ENCODE peak calls at places on chromosomes 12 and 14, in seven cellular contexts. R is gastrocnemius medialis; Y is ovary; I is lower lobe of right lung; H is CD8-positive, alpha-beta T cell; K is K562; P is H1. X is an unnamed sample. For H3K4me1, the result is how much of the 10 kb centered on the place peaks cover.

GRCh38 chr14:67766035-67766680 is 50.2 kb downstream of the ZFYVE26 start:
- DNase-seq in R (no peak), Y (no peak), I (peak), H (no peak), K (no peak), P (no peak), X (no peak)

GRCh38 chr14:92486881-92487280 is 26.7 kb upstream of the RIN3 start:
- DNase-seq in R (no peak), Y (no peak), I (no peak), H (no peak), K (no peak), P (peak), X (no peak)

GRCh38 chr14:54216827-54217226 is 180.0 kb upstream of the CDKN3 start:
- DNase-seq in R (no peak), Y (no peak), I (no peak), H (no peak), K (no peak), P (no peak), X (no peak)

GRCh38 chr14:50666772-50667490 is 1.2 kb downstream of the SAV1 start:
- DNase-seq in R (peak), Y (peak), I (no peak), H (peak), K (no peak), P (no peak), X (peak)

GRCh38 chr14:100104523-100105300 is 39.5 kb downstream of the EVL start:
- DNase-seq in R (no peak), Y (peak), I (no peak), H (no peak), K (no peak), P (no peak), X (no peak)

GRCh38 chr14:74429221-74429691 is 3.2 kb upstream of the SYNDIG1L start:
- DNase-seq in R (no peak), Y (no peak), I (no peak), H (no peak), K (no peak), P (peak), X (no peak)

GRCh38 chr12:76855266-76855665 is 23.6 kb downstream of the CSRP2 start:
- DNase-seq in R (no peak), Y (no peak), I (no peak), H (no peak), K (no peak), P (no peak), X (no peak)

GRCh38 chr12:131755305-131756113 is 44.6 kb downstream of the SFSWAP start:
- DNase-seq in R (no peak), Y (no peak), I (no peak), H (no peak), K (peak), P (no peak), X (no peak)

GRCh38 chr12:779745-780734 is 27.7 kb downstream of the WNK1 start:
- DNase-seq in R (no peak), Y (no peak), I (no peak), H (no peak), K (no peak), P (no peak), X (no peak)

GRCh38 chr14:105767315-105767714 is 240.9 kb downstream of the TMEM121 start:
- DNase-seq in R (no peak), Y (no peak), I (no peak), H (no peak), K (no peak), P (no peak), X (no peak)

GRCh38 chr12:82708507-82708906 is 21.8 kb downstream of the TMTC2 start:
- DNase-seq in R (no peak), Y (peak), I (no peak), H (no peak), K (no peak), P (peak), X (peak)

GRCh38 chr12:68675098-68675842 is 11.5 kb upstream of the NUP107 start:
- DNase-seq in R (no peak), Y (no peak), I (peak), H (peak), K (peak), P (no peak), X (peak)

GRCh38 chr12:52739963-52740362 is 36.6 kb upstream of the KRT77 start:
- DNase-seq in R (no peak), Y (no peak), I (no peak), H (no peak), K (no peak), P (no peak), X (no peak)

GRCh38 chr14:21940887-21941855 is 267.6 kb upstream of the OR4E1 start:
- DNase-seq in R (no peak), Y (no peak), I (no peak), H (no peak), K (peak), P (no peak), X (peak)

GRCh38 chr14:54474232-54474793 is 14.5 kb downstream of the GMFB start:
- DNase-seq in R (no peak), Y (no peak), I (no peak), H (no peak), K (no peak), P (no peak), X (no peak)

GRCh38 chr14:74500417-74501134 is 7.0 kb downstream of the ISCA2 start:
- DNase-seq in R (no peak), Y (peak), I (no peak), H (no peak), K (no peak), P (no peak), X (no peak)

GRCh38 chr14:79549515-79549914 is 661.8 kb downstream of the DIO2 start:
- DNase-seq in R (no peak), Y (no peak), I (no peak), H (no peak), K (no peak), P (no peak), X (no peak)

GRCh38 chr12:13052414-13052813 is 8.2 kb downstream of the FAM234B start:
- DNase-seq in R (no peak), Y (no peak), I (no peak), H (no peak), K (no peak), P (no peak), X (no peak)

GRCh38 chr12:109612975-109613502 is 39.4 kb downstream of the MVK start:
- DNase-seq in R (no peak), Y (no peak), I (no peak), H (no peak), K (peak), P (no peak), X (no peak)

GRCh38 chr14:68692216-68692615 is 100.7 kb downstream of the ZFP36L1 start:
- DNase-seq in R (no peak), Y (no peak), I (no peak), H (no peak), K (no peak), P (no peak), X (no peak)

GRCh38 chr12:95998611-95999300 is 2.6 kb upstream of the HAL start:
- DNase-seq in R (no peak), Y (no peak), I (no peak), H (peak), K (peak), P (no peak), X (peak)

GRCh38 chr14:64478634-64479250 is 13.4 kb downstream of the AKAP5 start:
- DNase-seq in R (no peak), Y (no peak), I (no peak), H (no peak), K (no peak), P (no peak), X (no peak)

GRCh38 chr14:36663404-36664321 is 2.0 kb downstream of the PAX9 start:
- DNase-seq in R (no peak), Y (no peak), I (no peak), H (no peak), K (no peak), P (peak), X (no peak)

GRCh38 chr12:27973487-27973890 is 956 bp upstream of the PTHLH start:
- DNase-seq in R (no peak), Y (no peak), I (no peak), H (no peak), K (no peak), P (no peak), X (no peak)

GRCh38 chr14:36661506-36662257 is at the start of gene PAX9:
- DNase-seq in R (peak), Y (peak), I (peak), H (no peak), K (peak), P (peak), X (peak)

GRCh38 chr12:105955976-105956375 is 182.8 kb downstream of the NUAK1 start:
- DNase-seq in R (no peak), Y (no peak), I (no peak), H (no peak), K (no peak), P (no peak), X (no peak)

GRCh38 chr12:109277899-109278762 is 31.0 kb downstream of the FOXN4 start:
- DNase-seq in R (no peak), Y (peak), I (no peak), H (no peak), K (no peak), P (no peak), X (no peak)

GRCh38 chr14:74620497-74620921 is 8.5 kb upstream of the LTBP2 start:
- DNase-seq in R (no peak), Y (no peak), I (no peak), H (no peak), K (peak), P (no peak), X (no peak)

GRCh38 chr12:123233505-123234299 is 466 bp downstream of the MTRFR start:
- DNase-seq in R (no peak), Y (peak), I (no peak), H (no peak), K (peak), P (peak), X (no peak)

GRCh38 chr12:104805186-104805585 is 152.9 kb downstream of the SLC41A2 start:
- DNase-seq in R (no peak), Y (no peak), I (no peak), H (no peak), K (no peak), P (no peak), X (no peak)

GRCh38 chr12:53232641-53233538 is 881 bp upstream of the RARG start:
- DNase-seq in R (no peak), Y (peak), I (peak), H (no peak), K (peak), P (no peak), X (peak)

GRCh38 chr14:105487986-105488777 is 1.5 kb downstream of the CRIP1 start:
- DNase-seq in R (no peak), Y (peak), I (no peak), H (no peak), K (no peak), P (no peak), X (no peak)

GRCh38 chr14:104589338-104590195 is 10.0 kb downstream of the C14orf180 start:
- DNase-seq in R (no peak), Y (no peak), I (no peak), H (no peak), K (no peak), P (no peak), X (no peak)

GRCh38 chr14:56187736-56188135 is 69.5 kb downstream of the PELI2 start:
- DNase-seq in R (no peak), Y (no peak), I (no peak), H (no peak), K (no peak), P (no peak), X (no peak)
- H3K4me1 ChIP-seq in R (under half), Y (under half), I (under half), H (under half), K (under half), P (under half), X (under half)

GRCh38 chr12:6229224-6229748 is 29.1 kb downstream of the CD9 start:
- DNase-seq in R (no peak), Y (no peak), I (peak), H (no peak), K (no peak), P (no peak), X (peak)

GRCh38 chr12:6231359-6232268 is 31.4 kb downstream of the CD9 start:
- DNase-seq in R (no peak), Y (no peak), I (no peak), H (no peak), K (no peak), P (no peak), X (peak)

GRCh38 chr12:6229823-6230222 is 29.6 kb downstream of the CD9 start:
- DNase-seq in R (peak), Y (peak), I (peak), H (no peak), K (no peak), P (no peak), X (peak)

GRCh38 chr12:6228535-6229223 is 28.5 kb downstream of the CD9 start:
- DNase-seq in R (peak), Y (peak), I (no peak), H (no peak), K (no peak), P (no peak), X (no peak)

GRCh38 chr12:6230321-6231110 is 30.3 kb downstream of the CD9 start:
- DNase-seq in R (peak), Y (no peak), I (peak), H (peak), K (no peak), P (no peak), X (peak)
- H3K4me3 ChIP-seq in R (no peak), Y (no peak), I (no peak), H (no peak), K (no peak), P (no peak), X (no peak)

GRCh38 chr14:89255012-89255411 is 162.0 kb downstream of the FOXN3 start:
- DNase-seq in R (no peak), Y (no peak), I (no peak), H (no peak), K (no peak), P (no peak), X (no peak)

GRCh38 chr14:89255852-89256251 is 161.2 kb downstream of the FOXN3 start:
- DNase-seq in R (peak), Y (no peak), I (no peak), H (no peak), K (no peak), P (no peak), X (no peak)

GRCh38 chr14:89254201-89254919 is 162.7 kb downstream of the FOXN3 start:
- DNase-seq in R (no peak), Y (no peak), I (no peak), H (no peak), K (no peak), P (no peak), X (no peak)

GRCh38 chr14:89251066-89251465 is 166.0 kb downstream of the FOXN3 start:
- DNase-seq in R (no peak), Y (no peak), I (no peak), H (no peak), K (no peak), P (no peak), X (no peak)

DNA sequence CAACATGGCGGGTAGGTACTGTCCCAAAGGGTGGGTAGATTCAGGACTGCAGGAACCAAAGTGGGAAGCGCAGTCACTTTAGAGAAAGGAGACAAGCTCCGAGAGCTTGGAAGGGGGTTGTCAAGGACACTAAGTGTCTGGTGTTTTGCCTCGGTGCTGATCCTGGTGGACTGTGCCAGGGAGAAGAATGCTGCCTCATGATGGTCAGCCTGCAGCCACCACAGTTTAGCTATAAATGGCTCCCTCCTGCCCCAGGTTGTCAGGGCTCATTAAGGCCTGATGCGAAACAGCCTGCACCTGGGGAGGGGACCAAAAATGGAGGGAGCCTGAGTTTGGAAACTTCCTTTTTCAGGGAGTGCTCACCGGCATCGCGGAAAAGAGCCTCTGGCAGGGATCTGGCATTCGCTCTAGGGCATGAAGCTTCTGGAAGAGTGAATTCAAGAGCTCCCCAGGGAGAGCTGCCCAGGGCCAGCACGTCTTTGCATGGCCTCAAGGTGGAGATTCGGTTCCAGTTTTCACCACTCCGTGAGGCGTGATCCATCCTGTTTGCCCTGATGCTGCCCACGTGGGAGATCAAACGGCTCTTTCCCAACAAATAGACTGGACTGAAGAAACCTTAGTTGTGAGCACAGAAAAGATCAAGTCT is 164.0 kb downstream of the FOXN3 start:
- DNase-seq in R (no peak), Y (no peak), I (no peak), H (no peak), K (no peak), P (no peak), X (no peak)
- TF ChIP-seq CTCF in R (no peak), Y (no peak), I (no peak), H (no peak), K (no peak), P (peak), X (peak)

DNA sequence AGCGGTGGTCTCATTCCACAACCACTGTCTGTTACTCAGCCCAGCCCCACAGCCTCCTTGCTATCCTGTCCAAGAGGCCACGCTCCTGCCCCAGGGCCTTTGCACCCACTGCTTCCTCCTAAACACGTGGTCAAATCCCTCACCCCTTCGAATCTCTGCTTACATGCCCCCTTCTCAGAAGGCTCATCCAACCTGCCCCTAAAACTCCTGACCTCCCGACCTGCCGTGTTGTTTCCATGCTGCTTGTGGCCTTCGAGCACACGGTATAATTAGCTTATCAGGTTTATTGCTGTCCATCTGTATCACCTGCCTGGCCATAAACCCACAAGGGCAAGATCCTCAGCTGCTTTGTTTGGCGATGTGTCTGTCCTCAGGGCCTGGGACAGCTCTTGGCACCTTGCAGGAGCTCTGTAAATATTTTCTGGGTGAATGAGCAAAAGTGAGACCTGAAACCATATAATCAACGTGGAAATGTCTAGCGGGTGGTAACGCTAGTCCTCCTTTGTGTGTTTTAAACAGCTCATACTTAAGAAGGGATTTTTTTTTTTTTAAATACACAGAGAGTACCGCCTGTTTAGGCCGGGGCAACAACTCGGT is 36.0 kb downstream of the SCARB1 start:
- DNase-seq in R (no peak), Y (no peak), I (no peak), H (no peak), K (no peak), P (no peak), X (no peak)
- H3K4me1 ChIP-seq in R (under half), Y (under half), I (under half), H (under half), K (under half), P (under half), X (under half)

GRCh38 chr12:51449569-51450246 is 25.1 kb downstream of the SLC4A8 start:
- DNase-seq in R (no peak), Y (no peak), I (no peak), H (no peak), K (no peak), P (no peak), X (no peak)
- H3K4me3 ChIP-seq in R (no peak), Y (no peak), I (no peak), H (no peak), K (no peak), P (no peak), X (no peak)

GRCh38 chr12:57766464-57767311 is at the start of gene CYP27B1:
- DNase-seq in R (no peak), Y (peak), I (peak), H (no peak), K (peak), P (peak), X (no peak)

GRCh38 chr12:57763881-57764661 is 2.8 kb downstream of the CYP27B1 start:
- DNase-seq in R (no peak), Y (no peak), I (no peak), H (no peak), K (no peak), P (no peak), X (no peak)

GRCh38 chr12:57765698-57766463 is 997 bp downstream of the CYP27B1 start:
- DNase-seq in R (no peak), Y (no peak), I (no peak), H (no peak), K (no peak), P (no peak), X (peak)

GRCh38 chr12:57764662-57765002 is 2.2 kb downstream of the CYP27B1 start:
- DNase-seq in R (no peak), Y (no peak), I (no peak), H (no peak), K (no peak), P (peak), X (peak)

DNA sequence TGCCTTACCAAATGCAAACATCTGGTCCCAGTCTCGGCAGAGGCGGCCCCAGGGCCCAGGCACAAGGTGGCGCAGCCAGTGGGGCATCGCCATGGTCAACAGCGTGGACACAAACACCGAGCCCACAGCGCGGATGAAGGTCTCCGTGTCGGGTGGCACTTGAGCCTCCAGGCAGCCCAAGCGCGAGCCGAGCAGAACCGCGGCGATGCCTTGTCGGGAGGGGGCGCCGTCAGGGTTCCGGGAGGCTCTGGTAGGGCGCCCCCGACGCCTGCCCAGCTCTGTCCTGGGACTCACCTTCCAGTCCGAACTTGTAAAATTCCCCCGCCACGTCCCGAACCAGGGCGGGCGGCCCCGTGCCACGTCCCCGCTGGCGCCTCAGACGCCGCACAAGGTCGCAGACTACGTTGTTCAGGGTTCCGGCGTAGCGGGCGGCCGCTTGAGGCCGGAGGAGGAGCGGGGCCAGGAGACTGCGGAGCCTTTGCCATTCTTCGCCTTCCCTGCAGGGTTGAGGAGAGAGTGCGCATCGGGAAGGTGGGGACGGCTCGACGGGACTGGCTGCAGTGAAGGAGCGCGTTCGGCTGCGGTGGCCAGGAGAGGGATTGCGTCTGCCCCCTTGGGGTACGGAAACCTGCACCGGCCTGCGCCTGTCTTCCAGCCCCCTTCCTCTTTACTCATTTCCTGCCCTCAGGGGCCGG is 1.7 kb downstream of the CYP27B1 start:
- DNase-seq in R (no peak), Y (no peak), I (peak), H (peak), K (no peak), P (peak), X (peak)
- TF ChIP-seq CTCF in R (no peak), Y (no peak), I (peak), H (peak), K (peak), P (no peak), X (peak)